ENCODE peak calls at places on chromosomes 11 and 22, in ten cellular contexts. W, O, Z, E, T, N, S, X, I and Q are unnamed samples.

GRCh38 chr11:116563713-116564050 is 209.1 kb downstream of the BUD13 start:
- DNase-seq in W (no peak), O (no peak), Z (no peak), E (no peak), T (no peak), N (no peak), S (no peak), X (no peak), I (no peak), Q (no peak)

GRCh38 chr11:120184371-120184945 is 26.4 kb upstream of the OAF start:
- DNase-seq in W (no peak), O (no peak), Z (no peak), E (peak; percentile 52), T (peak; percentile 68), N (no peak), S (peak; percentile 66), X (no peak), I (no peak), Q (no peak)

GRCh38 chr11:112227002-112227401 is 774 bp downstream of the PTS start:
- DNase-seq in W (peak; percentile 36), O (no peak), Z (peak; percentile 35), E (peak; percentile 69), T (no peak), N (no peak), S (no peak), X (no peak), I (peak; percentile 38), Q (no peak)

GRCh38 chr22:48869161-48869560 is 958.5 kb downstream of the BRD1 start:
- DNase-seq in W (no peak), O (no peak), Z (no peak), E (no peak), T (no peak), N (no peak), S (no peak), X (no peak), I (no peak), Q (no peak)

GRCh38 chr11:11757871-11758270 is 83.9 kb upstream of the USP47 start:
- DNase-seq in W (no peak), O (no peak), Z (no peak), E (peak; percentile 15), T (no peak), N (no peak), S (no peak), X (no peak), I (peak; percentile 22), Q (no peak)

GRCh38 chr11:119590651-119591308 is 138.2 kb downstream of the NECTIN1 start:
- DNase-seq in W (peak; percentile 21), O (no peak), Z (no peak), E (peak; percentile 18), T (no peak), N (no peak), S (no peak), X (no peak), I (peak; percentile 55), Q (no peak)

GRCh38 chr11:3161309-3161708 is 3.8 kb downstream of the OSBPL5 start:
- DNase-seq in W (peak; percentile 54), O (peak; percentile 6), Z (peak; percentile 73), E (peak; percentile 71), T (peak; percentile 62), N (no peak), S (peak; percentile 34), X (no peak), I (no peak), Q (no peak)

GRCh38 chr11:126163074-126163700 is 48.3 kb downstream of the RPUSD4 start:
- DNase-seq in W (peak; percentile 93), O (no peak), Z (peak; percentile 93), E (peak; percentile 98), T (peak; percentile 86), N (no peak), S (peak; percentile 86), X (no peak), I (peak; percentile 25), Q (peak; percentile 68)

GRCh38 chr11:103650330-103650729 is 386.1 kb upstream of the DDI1 start:
- DNase-seq in W (no peak), O (no peak), Z (no peak), E (no peak), T (no peak), N (no peak), S (no peak), X (no peak), I (no peak), Q (no peak)

GRCh38 chr11:111934301-111934700 is 2.8 kb upstream of the DIXDC1 start:
- DNase-seq in W (no peak), O (no peak), Z (no peak), E (no peak), T (no peak), N (no peak), S (no peak), X (no peak), I (no peak), Q (no peak)

GRCh38 chr11:38005597-38005996 is 1407.6 kb upstream of the RAG2 start:
- DNase-seq in W (peak; percentile 63), O (no peak), Z (peak; percentile 22), E (no peak), T (no peak), N (no peak), S (no peak), X (no peak), I (no peak), Q (no peak)

GRCh38 chr11:132894598-132894997 is 637.7 kb downstream of the OPCML start:
- DNase-seq in W (no peak), O (no peak), Z (no peak), E (no peak), T (no peak), N (no peak), S (no peak), X (no peak), I (no peak), Q (no peak)

GRCh38 chr11:46492540-46492939 is 101.0 kb upstream of the CHRM4 start:
- DNase-seq in W (no peak), O (no peak), Z (no peak), E (peak; percentile 39), T (no peak), N (no peak), S (peak; percentile 27), X (no peak), I (no peak), Q (no peak)

GRCh38 chr22:46113910-46114517 is 36.3 kb upstream of the PPARA start:
- DNase-seq in W (no peak), O (no peak), Z (no peak), E (peak; percentile 45), T (no peak), N (no peak), S (peak; percentile 62), X (no peak), I (no peak), Q (no peak)

GRCh38 chr11:94767701-94768601 is at the start of gene AMOTL1:
- DNase-seq in W (peak; percentile 92), O (peak; percentile 89), Z (peak; percentile 91), E (peak; percentile 90), T (peak; percentile 94), N (no peak), S (peak; percentile 88), X (no peak), I (peak; percentile 99), Q (no peak)

GRCh38 chr11:59754859-59755700 is at the start of gene STX3:
- DNase-seq in W (peak; percentile 78), O (peak; percentile 78), Z (peak; percentile 75), E (peak; percentile 76), T (peak; percentile 81), N (peak; percentile 57), S (peak; percentile 69), X (peak; percentile 45), I (peak; percentile 88), Q (peak; percentile 17)

GRCh38 chr11:124068711-124069110 is 27.6 kb upstream of the OR10G7 start:
- DNase-seq in W (no peak), O (no peak), Z (no peak), E (no peak), T (no peak), N (no peak), S (no peak), X (no peak), I (no peak), Q (no peak)

GRCh38 chr11:71144736-71145135 is 107.6 kb downstream of the SHANK2 start:
- DNase-seq in W (no peak), O (no peak), Z (no peak), E (no peak), T (no peak), N (no peak), S (no peak), X (no peak), I (no peak), Q (no peak)

GRCh38 chr11:3195251-3196160 is 23.1 kb downstream of the MRGPRG start:
- DNase-seq in W (no peak), O (no peak), Z (peak; percentile 9), E (peak; percentile 31), T (no peak), N (no peak), S (no peak), X (no peak), I (peak; percentile 10), Q (peak; percentile 20)

GRCh38 chr11:35163209-35163608 is 24.2 kb downstream of the CD44 start:
- DNase-seq in W (peak; percentile 70), O (no peak), Z (no peak), E (peak; percentile 58), T (no peak), N (no peak), S (no peak), X (no peak), I (peak; percentile 50), Q (no peak)